ENCODE peak calls at places on chromosomes 13 and 19, in five cellular contexts. Y is heart left ventricle, R is left ventricle myocardium inferior, L is BE2C, W is pancreas. F is an unnamed sample. For H3K36me3, the result is how much of the 10 kb centered on the place peaks cover.

GRCh38 chr19:51644636-51645271 is 1.9 kb downstream of the SIGLEC14 start:
- DNase-seq in Y (no peak), R (no peak), L (no peak), W (no peak), F (no peak)

GRCh38 chr19:3609779-3610719 is 3.4 kb upstream of the TBXA2R start:
- DNase-seq in Y (peak), R (no peak), L (no peak), W (no peak), F (no peak)

GRCh38 chr13:69292789-69293425 is 814.7 kb upstream of the ATXN8OS start:
- DNase-seq in Y (no peak), R (no peak), L (no peak), W (no peak), F (no peak)

GRCh38 chr13:29925457-29925856 is 75.0 kb upstream of the UBL3 start:
- DNase-seq in Y (no peak), R (peak), L (peak), W (no peak), F (peak)

GRCh38 chr13:90197722-90198121 is 1149.8 kb upstream of the MIR17HG start:
- DNase-seq in Y (no peak), R (no peak), L (no peak), W (no peak), F (no peak)

GRCh38 chr19:14337510-14337909 is 43.7 kb upstream of the ADGRE5 start:
- DNase-seq in Y (no peak), R (no peak), L (peak), W (no peak), F (peak)

GRCh38 chr13:59364508-59365187 is 799.1 kb downstream of the DIAPH3 start:
- DNase-seq in Y (no peak), R (no peak), L (peak), W (no peak), F (no peak)

GRCh38 chr19:19409235-19410030 is 4.0 kb downstream of the GATAD2A start:
- DNase-seq in Y (no peak), R (no peak), L (no peak), W (no peak), F (no peak)

GRCh38 chr13:49240017-49240416 is 7.7 kb upstream of the CDADC1 start:
- DNase-seq in Y (no peak), R (no peak), L (no peak), W (no peak), F (no peak)

GRCh38 chr19:35080613-35081170 is 34.9 kb upstream of the FXYD3 start:
- DNase-seq in Y (no peak), R (no peak), L (no peak), W (no peak), F (no peak)

GRCh38 chr13:99968521-99969367 is 2.8 kb downstream of the ZIC5 start:
- DNase-seq in Y (no peak), R (no peak), L (no peak), W (peak), F (peak)

GRCh38 chr13:101700598-101700997 is 248.1 kb downstream of the ITGBL1 start:
- DNase-seq in Y (no peak), R (no peak), L (no peak), W (no peak), F (no peak)

GRCh38 chr19:40640744-40641143 is 39.6 kb downstream of the LTBP4 start:
- DNase-seq in Y (no peak), R (peak), L (no peak), W (no peak), F (no peak)

GRCh38 chr19:1753730-1754442 is 580 bp downstream of the ONECUT3 start:
- DNase-seq in Y (no peak), R (no peak), L (no peak), W (no peak), F (no peak)

GRCh38 chr19:51511353-51511752 is 9.8 kb upstream of the SIGLEC12 start:
- DNase-seq in Y (no peak), R (no peak), L (peak), W (no peak), F (no peak)

GRCh38 chr19:13034636-13035035 is 39.4 kb downstream of the NFIX start:
- DNase-seq in Y (no peak), R (no peak), L (no peak), W (no peak), F (no peak)

GRCh38 chr13:73035660-73036059 is 23.1 kb upstream of the KLF5 start:
- DNase-seq in Y (no peak), R (no peak), L (no peak), W (no peak), F (no peak)

GRCh38 chr13:41579168-41579567 is 121.8 kb downstream of the RGCC start:
- DNase-seq in Y (no peak), R (no peak), L (no peak), W (no peak), F (no peak)

GRCh38 chr13:111875922-111876321 is 191.0 kb upstream of the SOX1 start:
- DNase-seq in Y (no peak), R (no peak), L (no peak), W (no peak), F (no peak)

DNA sequence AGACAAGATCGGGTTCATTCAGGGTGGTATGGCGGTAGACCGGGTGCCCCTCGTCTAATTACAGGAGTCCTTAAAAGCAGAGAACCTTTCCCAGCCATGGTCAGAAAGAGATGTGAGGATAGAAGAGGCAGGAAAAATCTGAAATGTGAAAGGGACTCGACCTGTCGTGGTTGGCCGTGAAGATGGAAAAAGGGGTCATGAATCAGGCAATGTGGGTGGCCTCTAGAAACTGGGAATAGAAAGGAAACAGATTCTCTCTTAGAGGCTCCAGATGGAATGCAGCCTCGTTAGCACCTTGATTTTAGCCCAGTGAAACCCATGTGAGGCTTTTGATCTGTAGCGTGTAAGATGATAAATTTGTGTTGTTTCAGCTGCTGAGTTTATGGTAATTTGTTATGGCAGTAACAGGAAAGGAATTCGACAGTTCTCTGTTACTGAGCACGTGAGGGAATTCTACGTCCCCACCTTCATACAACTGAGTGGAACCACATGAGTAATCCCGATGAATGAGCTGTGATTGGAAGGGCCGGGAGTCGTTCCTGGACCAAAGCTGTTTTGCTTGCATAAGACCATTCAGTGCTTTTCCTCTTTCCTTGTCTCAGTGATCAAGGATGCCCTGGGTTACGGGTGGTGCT is 11.0 kb upstream of the CA11 start:
- DNase-seq in Y (no peak), R (no peak), L (no peak), W (no peak), F (no peak)
- H3K36me3 ChIP-seq in Y (under half), R (under half), L (under half), W (under half), F (under half)

GRCh38 chr19:32497386-32497785 is 83.6 kb upstream of the PDCD5 start:
- DNase-seq in Y (no peak), R (no peak), L (no peak), W (no peak), F (no peak)

DNA sequence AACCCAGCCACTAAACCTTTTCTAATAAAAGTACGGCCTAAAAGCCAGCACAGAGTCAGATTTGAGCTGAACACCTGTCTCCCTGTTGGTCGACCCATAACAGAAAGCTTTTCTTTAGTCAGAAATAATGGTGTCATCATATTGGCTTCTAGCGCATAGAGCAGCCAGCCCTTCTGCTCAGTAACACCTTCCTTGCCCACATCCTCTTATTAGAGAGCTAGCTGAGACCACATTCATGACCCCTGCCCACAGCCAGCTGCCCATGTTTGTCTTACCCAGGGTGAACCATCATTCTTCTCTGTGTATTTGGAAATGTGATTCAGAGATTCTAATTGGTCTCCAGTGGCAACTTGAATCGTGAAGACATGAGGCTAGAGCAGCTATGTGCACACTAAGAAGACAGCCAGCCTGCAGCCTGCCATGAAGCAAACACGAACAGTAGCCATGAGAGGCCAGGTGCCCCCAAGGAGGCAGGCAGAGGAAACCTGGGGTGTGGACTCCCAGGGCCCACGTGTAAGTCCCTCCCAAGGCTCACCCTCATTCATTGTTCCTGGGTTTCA is 82.3 kb upstream of the PDCD5 start:
- DNase-seq in Y (peak), R (no peak), L (no peak), W (no peak), F (no peak)
- H3K36me3 ChIP-seq in Y (under half), R (under half), L (under half), W (under half), F (under half)

GRCh38 chr19:42193706-42194105 is 23.8 kb downstream of the DEDD2 start:
- DNase-seq in Y (no peak), R (no peak), L (no peak), W (no peak), F (no peak)

GRCh38 chr19:42188665-42189064 is 28.8 kb downstream of the DEDD2 start:
- DNase-seq in Y (no peak), R (no peak), L (no peak), W (no peak), F (no peak)

GRCh38 chr19:42189133-42189532 is 28.3 kb downstream of the DEDD2 start:
- DNase-seq in Y (no peak), R (no peak), L (no peak), W (no peak), F (no peak)

GRCh38 chr19:42193294-42193693 is 24.2 kb downstream of the DEDD2 start:
- DNase-seq in Y (no peak), R (no peak), L (no peak), W (no peak), F (no peak)

GRCh38 chr19:42191855-42192254 is 25.6 kb downstream of the DEDD2 start:
- DNase-seq in Y (no peak), R (no peak), L (no peak), W (no peak), F (peak)
- H3K36me3 ChIP-seq in Y (under half), R (under half), L (under half), W (under half), F (under half)

GRCh38 chr19:10135551-10136334 is 16.0 kb upstream of the EIF3G start:
- DNase-seq in Y (no peak), R (no peak), L (no peak), W (no peak), F (no peak)

GRCh38 chr19:10137751-10138682 is 18.3 kb upstream of the EIF3G start:
- DNase-seq in Y (no peak), R (no peak), L (no peak), W (no peak), F (no peak)

GRCh38 chr19:10136936-10137335 is 17.2 kb upstream of the EIF3G start:
- DNase-seq in Y (no peak), R (no peak), L (no peak), W (no peak), F (no peak)

GRCh38 chr19:10134040-10134439 is 14.3 kb upstream of the EIF3G start:
- DNase-seq in Y (no peak), R (no peak), L (no peak), W (no peak), F (no peak)

DNA sequence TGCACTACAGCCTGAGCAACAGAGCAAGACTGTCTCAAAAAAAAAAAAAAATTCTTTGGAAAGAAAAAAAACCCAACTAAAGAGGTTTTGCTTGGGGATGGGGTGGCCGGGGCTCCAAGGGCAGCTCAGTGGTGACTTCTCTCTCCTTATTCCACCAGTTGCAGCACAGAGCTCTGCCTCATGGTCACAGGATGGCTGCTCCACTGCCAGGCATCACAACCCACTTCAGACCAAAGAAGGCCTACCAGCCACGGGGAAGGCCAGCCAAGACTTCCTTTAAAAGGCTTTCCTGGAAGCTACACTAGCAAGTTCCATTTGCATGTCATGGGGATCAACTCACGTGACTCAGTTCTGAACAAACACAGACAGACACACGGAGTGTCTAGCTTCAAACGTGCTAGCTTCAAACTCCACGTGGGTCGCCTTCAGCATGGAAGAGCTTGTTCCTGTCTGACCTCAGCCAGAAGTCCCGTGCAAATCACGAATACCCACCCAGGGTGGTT is 13.2 kb upstream of the EIF3G start:
- DNase-seq in Y (no peak), R (no peak), L (no peak), W (no peak), F (no peak)
- H3K36me3 ChIP-seq in Y (half or more), R (half or more), L (half or more), W (under half), F (under half)

GRCh38 chr19:38700933-38701454 is 43.3 kb downstream of the CAPN12 start:
- DNase-seq in Y (no peak), R (no peak), L (no peak), W (no peak), F (no peak)

GRCh38 chr19:38701455-38702063 is 42.7 kb downstream of the CAPN12 start:
- DNase-seq in Y (no peak), R (no peak), L (no peak), W (no peak), F (peak)

GRCh38 chr19:38703509-38703908 is 40.8 kb downstream of the CAPN12 start:
- DNase-seq in Y (no peak), R (no peak), L (no peak), W (no peak), F (no peak)

GRCh38 chr19:38700350-38700932 is 43.8 kb downstream of the CAPN12 start:
- DNase-seq in Y (no peak), R (no peak), L (no peak), W (no peak), F (no peak)

DNA sequence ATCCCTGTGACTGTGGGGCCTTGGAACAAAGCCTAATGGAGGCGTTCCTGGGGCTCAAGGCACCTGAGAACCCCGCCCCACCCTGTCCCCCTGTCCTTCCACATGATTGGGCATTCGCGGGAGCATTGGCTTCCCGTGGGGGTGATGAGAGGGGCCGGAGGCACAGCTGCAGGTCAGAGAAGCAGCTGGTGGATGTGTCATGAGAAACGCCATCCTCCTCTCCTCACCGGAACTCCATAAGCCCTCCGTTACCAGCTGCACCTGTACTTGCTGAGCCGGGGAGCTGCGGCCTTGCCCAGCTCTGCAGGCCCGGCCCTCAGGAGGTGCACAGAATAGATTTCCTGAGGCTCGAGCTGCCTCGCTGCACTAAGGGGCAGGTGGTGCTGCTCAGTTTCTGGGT is 42.0 kb downstream of the CAPN12 start:
- DNase-seq in Y (no peak), R (no peak), L (no peak), W (no peak), F (no peak)
- H3K36me3 ChIP-seq in Y (half or more), R (half or more), L (half or more), W (under half), F (under half)

GRCh38 chr19:50044922-50045321 is 19.1 kb downstream of the ZNF473 start:
- DNase-seq in Y (no peak), R (no peak), L (no peak), W (no peak), F (no peak)

GRCh38 chr19:50039968-50040367 is 14.2 kb downstream of the ZNF473 start:
- DNase-seq in Y (no peak), R (no peak), L (no peak), W (no peak), F (peak)

GRCh38 chr19:50042363-50043024 is 16.7 kb downstream of the ZNF473 start:
- DNase-seq in Y (no peak), R (no peak), L (no peak), W (no peak), F (no peak)

GRCh38 chr19:50043967-50044366 is 18.2 kb downstream of the ZNF473 start:
- DNase-seq in Y (no peak), R (no peak), L (no peak), W (no peak), F (no peak)

GRCh38 chr19:50040967-50041366 is 15.2 kb downstream of the ZNF473 start:
- DNase-seq in Y (no peak), R (no peak), L (no peak), W (no peak), F (no peak)
- H3K36me3 ChIP-seq in Y (half or more), R (half or more), L (half or more), W (under half), F (under half)

GRCh38 chr19:29612121-29612520 is 6.0 kb downstream of the POP4 start:
- DNase-seq in Y (no peak), R (no peak), L (no peak), W (no peak), F (no peak)

GRCh38 chr19:29610213-29610573 is 4.1 kb downstream of the POP4 start:
- DNase-seq in Y (no peak), R (no peak), L (no peak), W (no peak), F (no peak)

GRCh38 chr19:29609636-29610035 is 3.6 kb downstream of the POP4 start:
- DNase-seq in Y (no peak), R (no peak), L (no peak), W (no peak), F (no peak)

GRCh38 chr19:29612801-29613595 is 6.9 kb downstream of the POP4 start:
- DNase-seq in Y (no peak), R (no peak), L (no peak), W (no peak), F (no peak)

GRCh38 chr19:29610574-29611271 is 4.6 kb downstream of the POP4 start:
- DNase-seq in Y (peak), R (peak), L (peak), W (peak), F (peak)
- H3K36me3 ChIP-seq in Y (half or more), R (half or more), L (under half), W (under half), F (under half)